ENCODE peak calls at places on chromosome 18, in four cellular contexts. M, O, T and L are unnamed samples. For H3K4me1, the result is how much of the 10 kb centered on the place peaks cover.

GRCh38 chr18:49249523-49249922 is 210.9 kb downstream of the DYM start:
- DNase-seq in M (no peak), T (no peak), O (no peak), L (no peak)

GRCh38 chr18:56992777-56993176 is 154.1 kb upstream of the BOD1L2 start:
- DNase-seq in M (no peak), O (no peak), T (no peak), L (no peak)

GRCh38 chr18:70522183-70522582 is 233.3 kb downstream of the SOCS6 start:
- DNase-seq in M (no peak), T (no peak), O (no peak), L (no peak)

GRCh38 chr18:574456-575228 is 5.5 kb upstream of the CETN1 start:
- DNase-seq in M (no peak), O (no peak), T (no peak), L (peak)

GRCh38 chr18:7596133-7596532 is 29.0 kb downstream of the PTPRM start:
- DNase-seq in T (no peak), M (no peak), O (no peak), L (no peak)

GRCh38 chr18:12076424-12077140 is 17.1 kb upstream of the ANKRD62 start:
- DNase-seq in O (no peak), T (no peak), M (peak), L (peak)

GRCh38 chr18:54671291-54671881 is 80.3 kb downstream of the DYNAP start:
- DNase-seq in M (peak), T (peak), O (no peak), L (peak)

GRCh38 chr18:75483662-75484061 is 56.2 kb upstream of the SMIM21 start:
- DNase-seq in T (no peak), O (no peak), M (no peak), L (peak)

GRCh38 chr18:3265564-3266033 is 3.7 kb downstream of the MYL12B start:
- DNase-seq in T (peak), O (no peak), M (peak), L (peak)

GRCh38 chr18:47254341-47254939 is 3.0 kb upstream of the SKOR2 start:
- DNase-seq in T (peak), M (peak), O (no peak), L (peak)

GRCh38 chr18:47251289-47252120 is at the start of gene SKOR2:
- DNase-seq in O (no peak), T (no peak), M (no peak), L (peak)

GRCh38 chr18:47250415-47251046 is 929 bp downstream of the SKOR2 start:
- DNase-seq in O (no peak), T (no peak), M (no peak), L (peak)

GRCh38 chr18:47249602-47250001 is 1.9 kb downstream of the SKOR2 start:
- DNase-seq in O (no peak), M (no peak), T (no peak), L (no peak)

GRCh38 chr18:47253101-47253654 is 1.7 kb upstream of the SKOR2 start:
- DNase-seq in M (no peak), T (no peak), O (no peak), L (peak)
- TF ChIP-seq EZH2 in M (no peak), T (no peak), O (no peak), L (peak)

GRCh38 chr18:23825496-23825895 is 136.2 kb downstream of the LAMA3 start:
- DNase-seq in T (no peak), O (no peak), M (no peak), L (no peak)
- TF ChIP-seq JUNB in T (no peak), O (no peak), M (no peak), L (no peak)

GRCh38 chr18:43847164-43848091 is 570.1 kb upstream of the SYT4 start:
- DNase-seq in O (no peak), T (no peak), M (no peak), L (peak)

GRCh38 chr18:43846302-43846701 is 569.0 kb upstream of the SYT4 start:
- DNase-seq in T (no peak), O (no peak), M (no peak), L (peak)
- H3K4me1 ChIP-seq in T (under half), O (under half), M (under half), L (under half)

GRCh38 chr18:33579868-33580205 is 1.8 kb downstream of the ASXL3 start:
- DNase-seq in O (no peak), T (no peak), M (no peak), L (no peak)

GRCh38 chr18:33577688-33578370 is at the start of gene ASXL3:
- DNase-seq in T (no peak), O (no peak), M (no peak), L (peak)

GRCh38 chr18:33578371-33579146 is 540 bp downstream of the ASXL3 start:
- DNase-seq in T (peak), O (no peak), M (no peak), L (peak)

GRCh38 chr18:33580540-33580939 is 2.5 kb downstream of the ASXL3 start:
- DNase-seq in M (no peak), O (no peak), T (no peak), L (no peak)

DNA sequence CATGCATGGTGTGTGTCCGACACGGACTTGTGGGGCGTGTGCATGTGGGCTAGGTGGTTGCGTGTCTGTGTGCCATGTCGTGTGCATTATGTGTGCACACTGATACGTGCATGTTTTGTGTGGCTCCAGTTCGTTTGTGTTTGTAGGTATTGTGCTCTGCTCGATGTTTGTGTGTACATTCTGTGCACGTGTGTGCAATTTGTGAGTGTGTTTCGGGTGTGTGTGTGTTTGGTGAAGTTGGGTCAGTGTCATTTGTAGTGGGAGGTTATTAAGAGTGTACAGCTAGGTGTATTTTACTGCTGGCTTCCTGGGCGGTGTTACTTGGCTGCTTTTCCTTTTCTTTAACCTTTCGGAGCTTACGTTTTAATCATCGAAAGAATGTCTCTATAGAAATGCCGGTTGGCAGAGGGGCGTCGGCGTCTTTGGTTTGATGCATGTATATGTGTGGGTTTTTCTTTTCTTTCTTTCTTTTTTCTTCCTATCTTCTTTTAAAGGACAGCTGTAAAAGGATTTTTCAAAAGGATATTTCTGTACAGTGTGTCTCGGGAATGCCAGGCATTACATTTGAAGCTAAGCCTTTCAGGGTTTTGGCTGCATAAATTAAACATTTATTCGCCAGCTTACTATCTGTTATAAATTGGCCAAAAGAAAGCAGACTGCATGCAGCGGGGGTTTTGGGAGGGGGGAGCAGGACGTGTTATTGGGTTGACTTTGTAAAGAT is 1.3 kb downstream of the ASXL3 start:
- DNase-seq in O (no peak), M (no peak), T (no peak), L (peak)
- TF ChIP-seq EZH2 in O (no peak), M (no peak), T (peak), L (peak)

GRCh38 chr18:58183226-58183625 is 139.2 kb downstream of the NEDD4L start:
- DNase-seq in M (no peak), O (no peak), T (no peak), L (no peak)

GRCh38 chr18:58190842-58191530 is 147.0 kb downstream of the NEDD4L start:
- DNase-seq in T (no peak), M (no peak), O (no peak), L (no peak)

GRCh38 chr18:58180738-58181353 is 136.8 kb downstream of the NEDD4L start:
- DNase-seq in M (peak), T (peak), O (no peak), L (peak)

GRCh38 chr18:58189008-58189407 is 145.0 kb downstream of the NEDD4L start:
- DNase-seq in M (no peak), T (no peak), O (no peak), L (peak)

GRCh38 chr18:58186258-58186948 is 142.4 kb downstream of the NEDD4L start:
- DNase-seq in M (no peak), T (no peak), O (no peak), L (no peak)
- TF ChIP-seq JUNB in M (no peak), T (no peak), O (no peak), L (no peak)

DNA sequence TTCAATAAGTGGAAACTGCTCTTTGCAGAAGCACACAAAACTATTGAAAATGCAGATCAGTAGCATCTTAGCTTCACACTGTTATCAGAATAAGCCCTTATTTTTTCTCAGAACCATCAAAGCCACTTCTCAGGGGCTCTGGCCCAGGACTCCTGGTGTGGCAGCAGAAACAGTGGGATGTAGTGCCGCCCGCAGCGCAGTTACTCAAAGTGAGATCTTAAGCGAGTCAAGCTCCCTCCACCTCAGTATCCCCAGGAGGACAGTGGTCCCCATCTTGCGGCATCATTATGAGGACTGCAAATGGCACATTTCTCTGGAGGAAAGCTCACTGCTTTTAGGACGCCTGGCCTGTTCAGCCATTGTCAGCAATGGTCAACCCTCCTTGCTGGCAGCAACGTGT is 60.0 kb downstream of the MBP start:
- DNase-seq in O (no peak), M (no peak), T (no peak), L (no peak)
- H3K4me1 ChIP-seq in O (under half), M (under half), T (under half), L (under half)

DNA sequence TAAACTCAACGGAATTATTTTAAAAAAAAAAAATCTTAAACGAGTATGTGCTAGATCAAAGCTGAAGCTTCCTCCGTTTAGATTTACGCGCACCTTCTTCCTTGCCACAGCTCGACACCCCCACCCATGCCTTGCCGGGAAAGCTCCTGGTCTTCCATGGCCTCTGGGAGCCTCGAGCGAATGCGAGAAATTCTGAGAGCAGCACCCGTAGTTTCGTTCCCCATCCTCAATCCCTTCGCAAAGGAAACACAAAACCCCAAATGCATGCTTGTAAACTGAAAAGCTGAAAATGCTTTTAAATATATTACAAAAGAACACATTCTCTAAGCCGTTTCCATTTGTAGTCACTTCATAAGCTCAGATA is 1.6 kb downstream of the DSC3 start:
- DNase-seq in O (no peak), T (no peak), M (no peak), L (peak)
- TF ChIP-seq EZH2 in O (no peak), T (no peak), M (no peak), L (no peak)

GRCh38 chr18:48007381-48007780 is 76.9 kb upstream of the SMAD2 start:
- DNase-seq in O (no peak), T (no peak), M (no peak), L (no peak)

GRCh38 chr18:48010264-48010663 is 79.8 kb upstream of the SMAD2 start:
- DNase-seq in M (no peak), O (no peak), T (no peak), L (no peak)

GRCh38 chr18:48006415-48007175 is 76.1 kb upstream of the SMAD2 start:
- DNase-seq in T (no peak), O (no peak), M (no peak), L (no peak)

GRCh38 chr18:48009116-48009825 is 78.8 kb upstream of the SMAD2 start:
- DNase-seq in O (no peak), M (no peak), T (no peak), L (no peak)

GRCh38 chr18:48007955-48008701 is 77.7 kb upstream of the SMAD2 start:
- DNase-seq in O (no peak), M (peak), T (peak), L (peak)
- TF ChIP-seq JUNB in O (no peak), M (no peak), T (no peak), L (no peak)